ENCODE peak calls at places on chromosomes 11 and 22, in ten cellular contexts. F is nephron progenitor cell; O is stimulated activated CD8-positive, alpha-beta memory T cell treated with anti-CD3 and anti-CD28 coated beads, Interleukin-15, amount 100 ng/mL, for 4 hours; C is fibroblast of the conjunctiva; L is astrocyte of the spinal cord; I is cardiac muscle cell; S is lower lobe of right lung; X is NCI-H2081; W is mesenchymal stem cell; Q is effector memory CD4-positive, alpha-beta T cell. U is an unnamed sample.

GRCh38 chr22:21643533-21644357 is 1.6 kb downstream of the SDF2L1 start:
- DNase-seq in F (no peak), O (no peak), C (no peak), L (no peak), I (no peak), S (no peak), X (no peak), W (no peak), Q (no peak), U (no peak)

GRCh38 chr22:44486538-44486937 is 11.5 kb downstream of the RTL6 start:
- DNase-seq in F (no peak), O (no peak), C (no peak), L (no peak), I (no peak), S (no peak), X (no peak), W (peak), Q (no peak), U (no peak)

GRCh38 chr11:20360650-20361049 is 2.9 kb upstream of the HTATIP2 start:
- DNase-seq in F (no peak), O (peak), C (peak), L (peak), I (no peak), S (no peak), X (no peak), W (peak), Q (no peak), U (no peak)

GRCh38 chr11:102955624-102956023 is at the start of gene MMP13:
- DNase-seq in F (no peak), O (no peak), C (no peak), L (peak), I (no peak), S (no peak), X (no peak), W (no peak), Q (no peak), U (no peak)

GRCh38 chr11:19573666-19574065 is 139.0 kb upstream of the NAV2 start:
- DNase-seq in F (no peak), O (no peak), C (no peak), L (no peak), I (peak), S (no peak), X (peak), W (no peak), Q (no peak), U (no peak)

GRCh38 chr11:83272627-83273026 is 13.5 kb downstream of the CCDC90B start:
- DNase-seq in F (no peak), O (no peak), C (no peak), L (peak), I (no peak), S (no peak), X (no peak), W (peak), Q (no peak), U (no peak)

GRCh38 chr11:86749861-86750401 is 50.4 kb upstream of the PRSS23 start:
- DNase-seq in F (no peak), O (no peak), C (no peak), L (no peak), I (no peak), S (no peak), X (no peak), W (peak), Q (no peak), U (no peak)

GRCh38 chr11:134391656-134392055 is 20.4 kb downstream of the B3GAT1 start:
- DNase-seq in F (no peak), O (no peak), C (no peak), L (no peak), I (no peak), S (no peak), X (no peak), W (no peak), Q (no peak), U (no peak)

GRCh38 chr11:19953342-19953741 is 206.9 kb downstream of the DBX1 start:
- DNase-seq in F (no peak), O (no peak), C (no peak), L (peak), I (no peak), S (no peak), X (no peak), W (peak), Q (no peak), U (no peak)

GRCh38 chr22:23638611-23639010 is 6.5 kb upstream of the DRICH1 start:
- DNase-seq in F (no peak), O (no peak), C (no peak), L (no peak), I (no peak), S (no peak), X (no peak), W (no peak), Q (no peak), U (no peak)